ENCODE peak calls at places on chromosomes 3 and 15, in four cellular contexts. One of them, this sample, is unnamed.

GRCh38 chr3:184944221-184944620 is 132.3 kb downstream of the VPS8 start:
- DNase-seq in mesenchymal stem cell: no peak
- DNase-seq in H9: no peak
- DNase-seq in trophoblast cell: no peak
- DNase-seq in this sample: no peak

GRCh38 chr3:122621112-122621511 is 43.7 kb downstream of the PARP15 start:
- DNase-seq in mesenchymal stem cell: no peak
- DNase-seq in H9: no peak
- DNase-seq in trophoblast cell: no peak
- DNase-seq in this sample: no peak

GRCh38 chr3:184717608-184717995 is 5.7 kb upstream of the MAGEF1 start:
- DNase-seq in mesenchymal stem cell: no peak
- DNase-seq in H9: no peak
- DNase-seq in trophoblast cell: no peak
- DNase-seq in this sample: no peak

GRCh38 chr15:98787190-98787589 is 138.9 kb downstream of the IGF1R start:
- DNase-seq in mesenchymal stem cell: no peak
- DNase-seq in H9: no peak
- DNase-seq in trophoblast cell: no peak
- DNase-seq in this sample: no peak

GRCh38 chr15:38406451-38406850 is 47.5 kb upstream of the FAM98B start:
- DNase-seq in mesenchymal stem cell: no peak
- DNase-seq in H9: no peak
- DNase-seq in trophoblast cell: no peak
- DNase-seq in this sample: no peak

GRCh38 chr15:72199721-72200212 is 2.2 kb upstream of the GRAMD2A start:
- DNase-seq in mesenchymal stem cell: peak
- DNase-seq in H9: peak
- DNase-seq in trophoblast cell: peak
- DNase-seq in this sample: peak

GRCh38 chr3:71225285-71225684 is 358.2 kb downstream of the FOXP1 start:
- DNase-seq in mesenchymal stem cell: no peak
- DNase-seq in H9: no peak
- DNase-seq in trophoblast cell: no peak
- DNase-seq in this sample: no peak

GRCh38 chr15:25763206-25763880 is 99.8 kb downstream of the ATP10A start:
- DNase-seq in mesenchymal stem cell: no peak
- DNase-seq in H9: no peak
- DNase-seq in trophoblast cell: no peak
- DNase-seq in this sample: no peak

GRCh38 chr15:53872410-53872809 is 105.8 kb upstream of the UNC13C start:
- DNase-seq in mesenchymal stem cell: no peak
- DNase-seq in H9: no peak
- DNase-seq in trophoblast cell: peak
- DNase-seq in this sample: no peak

GRCh38 chr15:85831415-85832113 is 36.8 kb upstream of the KLHL25 start:
- DNase-seq in mesenchymal stem cell: peak
- DNase-seq in H9: peak
- DNase-seq in trophoblast cell: no peak
- DNase-seq in this sample: peak

GRCh38 chr3:47603332-47603731 is 24.7 kb upstream of the CSPG5 start:
- DNase-seq in mesenchymal stem cell: no peak
- DNase-seq in H9: no peak
- DNase-seq in trophoblast cell: no peak
- DNase-seq in this sample: no peak

GRCh38 chr15:66682865-66683264 is 19.2 kb upstream of the SMAD6 start:
- DNase-seq in mesenchymal stem cell: no peak
- DNase-seq in H9: no peak
- DNase-seq in trophoblast cell: peak
- DNase-seq in this sample: no peak

GRCh38 chr15:66835558-66835878 is 133.5 kb downstream of the SMAD6 start:
- DNase-seq in mesenchymal stem cell: peak
- DNase-seq in H9: no peak
- DNase-seq in trophoblast cell: no peak
- DNase-seq in this sample: no peak

GRCh38 chr3:36733723-36734122 is 30.6 kb downstream of the DCLK3 start:
- DNase-seq in mesenchymal stem cell: no peak
- DNase-seq in H9: no peak
- DNase-seq in trophoblast cell: no peak
- DNase-seq in this sample: no peak

GRCh38 chr3:25894101-25894500 is 104.2 kb downstream of the OXSM start:
- DNase-seq in mesenchymal stem cell: no peak
- DNase-seq in H9: no peak
- DNase-seq in trophoblast cell: no peak
- DNase-seq in this sample: no peak

GRCh38 chr3:29758108-29759020 is 477.5 kb downstream of the RBMS3 start:
- DNase-seq in mesenchymal stem cell: peak
- DNase-seq in H9: no peak
- DNase-seq in trophoblast cell: no peak
- DNase-seq in this sample: no peak

GRCh38 chr15:70528270-70528706 is 235.1 kb downstream of the UACA start:
- DNase-seq in mesenchymal stem cell: peak
- DNase-seq in H9: peak
- DNase-seq in trophoblast cell: no peak
- DNase-seq in this sample: no peak

GRCh38 chr3:30612422-30613134 is 6.2 kb downstream of the TGFBR2 start:
- DNase-seq in mesenchymal stem cell: no peak
- DNase-seq in H9: no peak
- DNase-seq in trophoblast cell: no peak
- DNase-seq in this sample: no peak

GRCh38 chr15:91793771-91794170 is 59.7 kb upstream of the SLCO3A1 start:
- DNase-seq in mesenchymal stem cell: no peak
- DNase-seq in H9: no peak
- DNase-seq in trophoblast cell: no peak
- DNase-seq in this sample: no peak

GRCh38 chr3:53721187-53721946 is 124.9 kb downstream of the CHDH start:
- DNase-seq in mesenchymal stem cell: no peak
- DNase-seq in H9: peak
- DNase-seq in trophoblast cell: no peak
- DNase-seq in this sample: no peak

GRCh38 chr3:184642623-184643308 is 69.1 kb downstream of the MAGEF1 start:
- DNase-seq in mesenchymal stem cell: no peak
- DNase-seq in H9: no peak
- DNase-seq in trophoblast cell: no peak
- DNase-seq in this sample: no peak

GRCh38 chr15:71106802-71107500 is 8.3 kb upstream of the THSD4 start:
- DNase-seq in mesenchymal stem cell: no peak
- DNase-seq in H9: no peak
- DNase-seq in trophoblast cell: no peak
- DNase-seq in this sample: no peak

GRCh38 chr3:12590096-12590495 is 33.2 kb downstream of the MKRN2 start:
- DNase-seq in mesenchymal stem cell: no peak
- DNase-seq in H9: no peak
- DNase-seq in trophoblast cell: no peak
- DNase-seq in this sample: no peak

GRCh38 chr15:85071534-85071933 is 89.9 kb downstream of the PDE8A start:
- DNase-seq in mesenchymal stem cell: no peak
- DNase-seq in H9: no peak
- DNase-seq in trophoblast cell: no peak
- DNase-seq in this sample: no peak

GRCh38 chr3:161372321-161373260 is 1.3 kb upstream of the SPTSSB start:
- DNase-seq in mesenchymal stem cell: peak
- DNase-seq in H9: peak
- DNase-seq in trophoblast cell: no peak
- DNase-seq in this sample: peak

GRCh38 chr15:88878720-88879184 is 16.6 kb downstream of the HAPLN3 start:
- DNase-seq in mesenchymal stem cell: peak
- DNase-seq in H9: peak
- DNase-seq in trophoblast cell: peak
- DNase-seq in this sample: peak

GRCh38 chr3:10333359-10333670 is 12.4 kb upstream of the SEC13 start:
- DNase-seq in mesenchymal stem cell: no peak
- DNase-seq in H9: no peak
- DNase-seq in trophoblast cell: no peak
- DNase-seq in this sample: no peak

GRCh38 chr3:132880986-132881385 is 157.2 kb upstream of the TMEM108 start:
- DNase-seq in mesenchymal stem cell: no peak
- DNase-seq in H9: no peak
- DNase-seq in trophoblast cell: no peak
- DNase-seq in this sample: no peak

GRCh38 chr3:38805765-38806386 is 10.1 kb downstream of the SCN10A start:
- DNase-seq in mesenchymal stem cell: peak
- DNase-seq in H9: peak
- DNase-seq in trophoblast cell: peak
- DNase-seq in this sample: peak

GRCh38 chr3:142863010-142863787 is 25.7 kb downstream of the PCOLCE2 start:
- DNase-seq in mesenchymal stem cell: no peak
- DNase-seq in H9: peak
- DNase-seq in trophoblast cell: peak
- DNase-seq in this sample: no peak

GRCh38 chr15:73850228-73850627 is 23.1 kb upstream of the TBC1D21 start:
- DNase-seq in mesenchymal stem cell: no peak
- DNase-seq in H9: no peak
- DNase-seq in trophoblast cell: no peak
- DNase-seq in this sample: no peak

GRCh38 chr15:90205886-90206285 is 4.8 kb downstream of the SEMA4B start:
- DNase-seq in mesenchymal stem cell: no peak
- DNase-seq in H9: no peak
- DNase-seq in trophoblast cell: no peak
- DNase-seq in this sample: no peak

GRCh38 chr15:47717036-47717611 is at the start of gene SEMA6D:
- DNase-seq in mesenchymal stem cell: peak
- DNase-seq in H9: peak
- DNase-seq in trophoblast cell: no peak
- DNase-seq in this sample: peak

GRCh38 chr15:73969151-73969759 is 22.8 kb downstream of the STOML1 start:
- DNase-seq in mesenchymal stem cell: no peak
- DNase-seq in H9: no peak
- DNase-seq in trophoblast cell: no peak
- DNase-seq in this sample: no peak

GRCh38 chr3:46998121-46998851 is 18.8 kb downstream of the NBEAL2 start:
- DNase-seq in mesenchymal stem cell: peak
- DNase-seq in H9: peak
- DNase-seq in trophoblast cell: peak
- DNase-seq in this sample: peak

DNA sequence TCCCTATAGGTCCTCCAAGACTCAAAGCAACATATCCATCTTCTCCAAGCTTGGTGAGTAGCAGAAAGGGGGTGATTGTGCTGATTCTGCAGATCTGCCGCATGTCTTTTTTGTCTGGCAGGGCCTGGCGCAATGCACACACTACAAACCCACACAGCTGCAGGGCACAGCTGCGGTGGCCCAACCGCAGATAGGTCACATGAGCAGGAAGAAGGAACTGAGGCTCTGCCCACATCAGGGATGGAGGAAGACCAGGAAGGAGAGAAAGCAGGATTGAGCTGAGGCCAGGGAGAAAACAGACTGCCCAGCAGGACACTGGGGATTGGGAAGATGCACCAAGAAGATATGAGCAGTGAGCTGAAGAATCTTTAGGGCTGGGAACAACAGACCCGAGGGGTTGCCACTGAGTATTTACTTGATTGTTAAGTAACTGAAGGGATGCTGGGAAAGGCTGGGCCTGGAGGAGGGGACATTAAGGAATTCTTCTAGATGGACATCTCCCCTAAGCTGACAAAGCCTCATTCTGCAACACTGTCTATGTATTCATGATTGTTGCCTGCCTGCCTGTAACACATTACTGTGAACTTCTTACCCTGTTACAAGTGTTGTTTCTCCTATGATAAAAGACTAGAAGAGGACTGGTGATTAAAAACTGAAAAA is 126.7 kb downstream of the MYLK start:
- DNase-seq in mesenchymal stem cell: peak
- DNase-seq in H9: no peak
- DNase-seq in trophoblast cell: no peak
- DNase-seq in this sample: no peak
- H2BK12ac ChIP-seq in mesenchymal stem cell: peak
- H2BK12ac ChIP-seq in H9: no peak
- H2BK12ac ChIP-seq in trophoblast cell: no peak
- H2BK12ac ChIP-seq in this sample: peak

DNA sequence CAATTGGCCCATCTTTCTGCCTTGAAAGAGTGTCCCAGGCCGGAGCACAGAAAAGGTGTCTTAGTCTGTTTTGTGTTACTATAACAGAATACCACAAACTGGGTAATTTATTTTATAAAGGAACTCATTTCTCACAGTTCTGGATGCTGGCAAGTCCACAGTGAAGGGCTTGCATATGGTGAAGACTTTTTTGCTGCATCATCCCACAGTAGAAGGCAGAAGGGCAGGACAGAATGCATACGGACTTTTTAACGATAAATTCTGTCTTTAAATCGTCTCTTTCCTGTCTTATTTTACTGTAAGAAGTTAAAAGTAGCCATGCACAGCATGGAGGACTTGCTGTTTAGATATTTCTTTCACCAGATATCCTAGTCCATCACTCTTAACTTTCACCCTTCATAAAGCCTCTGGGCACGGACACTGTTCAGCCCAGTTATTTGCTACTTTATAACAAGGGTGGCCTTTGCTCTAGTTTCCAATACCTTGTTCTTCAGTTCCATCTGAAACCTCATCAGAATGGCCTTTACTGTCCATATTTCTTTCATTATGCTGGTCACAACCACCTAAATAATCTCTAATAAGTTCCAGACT is 10.3 kb upstream of the EIF1B start:
- DNase-seq in mesenchymal stem cell: no peak
- DNase-seq in H9: no peak
- DNase-seq in trophoblast cell: no peak
- DNase-seq in this sample: no peak
- H4K8ac ChIP-seq in mesenchymal stem cell: no peak
- H4K8ac ChIP-seq in H9: no peak
- H4K8ac ChIP-seq in trophoblast cell: no peak
- H4K8ac ChIP-seq in this sample: no peak

GRCh38 chr3:61194892-61195538 is 56.2 kb downstream of the FHIT start:
- DNase-seq in mesenchymal stem cell: no peak
- DNase-seq in H9: no peak
- DNase-seq in trophoblast cell: no peak
- DNase-seq in this sample: no peak

DNA sequence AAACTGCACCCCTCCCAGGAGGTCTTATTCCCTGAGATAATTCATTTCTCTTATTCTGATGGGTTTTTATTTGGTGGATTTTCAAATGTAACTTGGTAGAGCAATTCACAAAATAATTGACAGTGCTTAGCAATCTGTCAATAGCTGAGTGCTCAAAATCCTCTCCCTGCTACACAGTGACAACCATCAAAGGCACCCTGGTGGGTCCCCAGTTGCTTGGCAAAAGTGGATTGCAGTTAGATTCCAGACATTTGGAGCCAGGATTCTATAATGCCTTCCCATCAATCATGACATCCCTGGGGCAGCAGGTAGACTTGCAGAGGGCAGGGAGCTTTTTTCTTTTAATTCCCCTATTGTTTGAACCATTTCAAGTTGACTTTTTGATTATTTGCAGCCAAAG is 59.0 kb downstream of the FHIT start:
- DNase-seq in mesenchymal stem cell: no peak
- DNase-seq in H9: no peak
- DNase-seq in trophoblast cell: no peak
- DNase-seq in this sample: no peak
- H2BK12ac ChIP-seq in mesenchymal stem cell: no peak
- H2BK12ac ChIP-seq in H9: no peak
- H2BK12ac ChIP-seq in trophoblast cell: no peak
- H2BK12ac ChIP-seq in this sample: no peak

GRCh38 chr3:64332461-64333350 is 107.4 kb upstream of the PRICKLE2 start:
- DNase-seq in mesenchymal stem cell: peak
- DNase-seq in H9: no peak
- DNase-seq in trophoblast cell: no peak
- DNase-seq in this sample: no peak

GRCh38 chr3:64327039-64327804 is 102.0 kb upstream of the PRICKLE2 start:
- DNase-seq in mesenchymal stem cell: peak
- DNase-seq in H9: no peak
- DNase-seq in trophoblast cell: no peak
- DNase-seq in this sample: no peak

GRCh38 chr3:64329037-64329436 is 103.8 kb upstream of the PRICKLE2 start:
- DNase-seq in mesenchymal stem cell: no peak
- DNase-seq in H9: no peak
- DNase-seq in trophoblast cell: no peak
- DNase-seq in this sample: no peak

GRCh38 chr3:64331605-64332004 is 106.3 kb upstream of the PRICKLE2 start:
- DNase-seq in mesenchymal stem cell: no peak
- DNase-seq in H9: no peak
- DNase-seq in trophoblast cell: peak
- DNase-seq in this sample: no peak
- H4K8ac ChIP-seq in mesenchymal stem cell: peak
- H4K8ac ChIP-seq in H9: no peak
- H4K8ac ChIP-seq in trophoblast cell: no peak
- H4K8ac ChIP-seq in this sample: no peak

This sample was measured in neuronal stem cell.